ENCODE peak calls at places on chromosome X, in eight cellular contexts. P is activated T-helper 1 cell treated with anti-CD3 and anti-CD28 coated beads, Interleukin-12 subunit alpha, Interleukin-12 subunit beta, Interleukin-2, Interleukin-4 antibody, amounts not matched to agents 30 ng/mL and 10 ng/mL and 1 ng/mL, durations not matched to agents 14 hours and 24 hours and 36 hours; L is AG09309; N is AG08396; W is germinal center; B is stimulated activated CD4-positive, alpha-beta T cell treated with anti-CD3 and anti-CD28 coated beads, Interleukin-15, amount 100 ng/mL, for 1 hour; O is cardiac muscle cell; G is CD8-positive, alpha-beta T cell. H is an unnamed sample.

GRCh38 chrX:40953369-40953768 is 131.9 kb upstream of the USP9X start:
- DNase-seq in P (no peak), W (no peak), G (no peak), O (no peak), L (no peak), N (no peak), B (no peak), H (no peak)

GRCh38 chrX:44011505-44011904 is 38.3 kb upstream of the NDP start:
- DNase-seq in B (no peak), N (no peak), O (no peak), G (no peak), W (no peak), P (no peak), L (no peak), H (no peak)

GRCh38 chrX:100410083-100410590 is at the start of gene PCDH19:
- DNase-seq in B (no peak), L (no peak), O (peak; percentile 65), P (no peak), W (peak; percentile 62), N (peak; percentile 85), G (no peak), H (peak; percentile 89)

GRCh38 chrX:136250191-136251041 is 784 bp downstream of the MAP7D3 start:
- DNase-seq in B (peak; percentile 13), O (peak; percentile 24), P (peak; percentile 14), L (no peak), W (peak; percentile 16), N (peak; percentile 42), G (no peak), H (peak; percentile 38)

GRCh38 chrX:118346258-118347094 is 570 bp downstream of the WDR44 start:
- DNase-seq in P (peak; percentile 34), G (peak; percentile 31), N (peak; percentile 18), O (no peak), B (peak; percentile 13), W (peak; percentile 42), L (no peak), H (peak; percentile 33)

GRCh38 chrX:37825225-37825842 is 22.0 kb downstream of the DYNLT3 start:
- DNase-seq in P (peak; percentile 17), L (no peak), O (peak; percentile 51), G (peak; percentile 25), B (peak; percentile 11), W (peak; percentile 14), N (peak; percentile 35), H (peak; percentile 20)

GRCh38 chrX:120015145-120016067 is 62.1 kb downstream of the RHOXF2B start:
- DNase-seq in P (no peak), W (no peak), L (no peak), O (peak; percentile 18), N (no peak), B (no peak), G (no peak), H (no peak)

GRCh38 chrX:49042581-49043219 is 457 bp downstream of the TFE3 start:
- DNase-seq in L (no peak), W (no peak), O (peak; percentile 13), N (no peak), G (no peak), P (no peak), B (no peak), H (no peak)

GRCh38 chrX:119981286-119982070 is 37.9 kb upstream of the NKAP start:
- DNase-seq in W (peak; percentile 26), N (peak; percentile 32), P (no peak), G (no peak), L (no peak), O (peak; percentile 43), B (no peak), H (peak; percentile 13)

GRCh38 chrX:121160987-121161386 is 113.6 kb downstream of the GLUD2 start:
- DNase-seq in W (no peak), O (peak; percentile 42), L (no peak), B (no peak), G (no peak), P (no peak), N (no peak), H (no peak)

GRCh38 chrX:96425204-96425603 is 259.4 kb upstream of the DIAPH2 start:
- DNase-seq in B (no peak), W (no peak), O (no peak), P (no peak), N (no peak), G (no peak), L (no peak), H (no peak)

GRCh38 chrX:18290200-18290599 is 64.3 kb downstream of the SCML2 start:
- DNase-seq in W (no peak), O (peak; percentile 24), B (no peak), G (no peak), P (no peak), L (no peak), N (no peak), H (no peak)

GRCh38 chrX:86507337-86507736 is 359.1 kb downstream of the DACH2 start:
- DNase-seq in G (no peak), B (no peak), W (no peak), L (no peak), P (no peak), N (no peak), O (no peak), H (no peak)

GRCh38 chrX:14832151-14832550 is 40.7 kb downstream of the FANCB start:
- DNase-seq in B (no peak), P (no peak), W (no peak), N (peak; percentile 26), O (peak; percentile 17), G (no peak), L (no peak), H (peak; percentile 13)

GRCh38 chrX:74232859-74233258 is 71.1 kb upstream of the ZCCHC13 start:
- DNase-seq in G (no peak), N (no peak), P (no peak), L (no peak), W (no peak), B (no peak), O (peak; percentile 51), H (no peak)

GRCh38 chrX:42708222-42708621 is 69.7 kb downstream of the PPP1R2C start:
- DNase-seq in B (no peak), L (no peak), G (no peak), O (peak; percentile 57), P (no peak), W (no peak), N (no peak), H (no peak)

GRCh38 chrX:65587616-65588526 is 53.3 kb upstream of the LAS1L start:
- DNase-seq in O (peak; percentile 86), N (peak; percentile 41), G (no peak), B (no peak), P (no peak), W (no peak), L (peak; percentile 21), H (peak; percentile 61)

GRCh38 chrX:29241831-29242230 is 654.6 kb downstream of the IL1RAPL1 start:
- DNase-seq in G (no peak), L (no peak), P (no peak), W (no peak), B (no peak), N (no peak), O (no peak), H (no peak)

GRCh38 chrX:68421651-68422050 is 11.6 kb downstream of the OPHN1 start:
- DNase-seq in G (no peak), B (no peak), L (no peak), O (no peak), P (no peak), W (no peak), N (no peak), H (no peak)

GRCh38 chrX:104113237-104113965 is 1.1 kb downstream of the ZCCHC18 start:
- DNase-seq in L (no peak), G (peak; percentile 31), B (peak; percentile 4), O (peak; percentile 55), P (peak; percentile 12), W (peak; percentile 23), N (peak; percentile 23), H (peak; percentile 41)

GRCh38 chrX:154607370-154607769 is 11.7 kb downstream of the CTAG1B start:
- DNase-seq in L (no peak), O (peak; percentile 4), P (no peak), N (no peak), B (no peak), W (no peak), G (no peak), H (no peak)

GRCh38 chrX:10021461-10022272 is 54.5 kb downstream of the CLDN34 start:
- DNase-seq in N (no peak), W (no peak), O (no peak), B (no peak), P (no peak), L (no peak), G (no peak), H (no peak)

GRCh38 chrX:35339796-35340195 is 397.2 kb downstream of the FAM47B start:
- DNase-seq in P (no peak), N (no peak), W (no peak), L (no peak), B (no peak), G (no peak), O (no peak), H (no peak)

GRCh38 chrX:47311857-47312774 is 58.3 kb upstream of the ZNF157 start:
- DNase-seq in B (peak; percentile 2), N (peak; percentile 62), L (peak; percentile 32), G (peak; percentile 0), O (peak; percentile 80), W (peak; percentile 24), P (peak; percentile 1), H (peak; percentile 67)

GRCh38 chrX:131704136-131704695 is 160.3 kb downstream of the OR13H1 start:
- DNase-seq in O (no peak), B (no peak), N (peak; percentile 49), W (no peak), G (no peak), L (peak; percentile 69), P (no peak), H (peak; percentile 11)

GRCh38 chrX:136899206-136899605 is 18.7 kb upstream of the RBMX start:
- DNase-seq in G (no peak), O (peak; percentile 65), L (peak; percentile 34), W (no peak), B (no peak), N (no peak), P (no peak), H (no peak)

GRCh38 chrX:80511969-80512760 is 91.9 kb downstream of the TENT5D start:
- DNase-seq in P (no peak), W (no peak), L (no peak), O (peak; percentile 57), N (no peak), B (no peak), G (no peak), H (peak; percentile 1)

GRCh38 chrX:153702350-153703035 is 14.8 kb downstream of the SLC6A8 start:
- DNase-seq in G (no peak), W (no peak), N (no peak), P (no peak), L (no peak), B (no peak), O (no peak), H (no peak)

GRCh38 chrX:54934058-54934457 is 13.4 kb downstream of the TRO start:
- DNase-seq in N (no peak), L (no peak), W (no peak), G (no peak), O (no peak), P (no peak), B (no peak), H (no peak)

GRCh38 chrX:150334100-150334499 is 29.0 kb upstream of the MAMLD1 start:
- DNase-seq in G (no peak), P (no peak), O (peak; percentile 28), B (no peak), N (no peak), L (no peak), W (no peak), H (no peak)

GRCh38 chrX:41421071-41421729 is 25.9 kb upstream of the NYX start:
- DNase-seq in L (no peak), G (no peak), P (no peak), N (no peak), O (no peak), B (no peak), W (no peak), H (peak; percentile 13)

GRCh38 chrX:134908235-134908834 is 82.5 kb upstream of the SMIM10 start:
- DNase-seq in P (no peak), B (no peak), W (no peak), O (peak; percentile 69), L (peak; percentile 8), G (no peak), N (no peak), H (no peak)

H was measured in GM03348.